ENCODE peak calls at places on chromosomes 7 and 10, in five cellular contexts. P is cardiac muscle cell, H is spleen, G is fibroblast of lung, K is tibial artery. F is an unnamed sample.

GRCh38 chr7:30764030-30764991 is 6.9 kb upstream of the MINDY4 start:
- DNase-seq in G (peak; percentile 82), P (peak; percentile 99), K (no peak), H (no peak), F (no peak)

GRCh38 chr10:121459765-121460453 is 138.3 kb downstream of the FGFR2 start:
- DNase-seq in H (no peak), K (no peak), G (no peak), P (peak; percentile 36), F (no peak)

GRCh38 chr10:86523348-86523747 is 1.8 kb upstream of the WAPL start:
- DNase-seq in G (no peak), P (no peak), H (no peak), K (no peak), F (no peak)

GRCh38 chr7:80133361-80134104 is 1.1 kb upstream of the GNAI1 start:
- DNase-seq in G (no peak), P (no peak), H (no peak), K (no peak), F (no peak)

GRCh38 chr10:124665558-124665957 is 78.6 kb downstream of the FAM53B start:
- DNase-seq in G (no peak), H (no peak), P (no peak), K (no peak), F (no peak)

GRCh38 chr7:21869785-21870402 is 75.8 kb downstream of the CDCA7L start:
- DNase-seq in P (peak; percentile 30), H (no peak), G (no peak), K (no peak), F (no peak)

GRCh38 chr7:51226042-51226755 is 90.4 kb downstream of the COBL start:
- DNase-seq in P (no peak), K (no peak), G (no peak), H (no peak), F (no peak)

GRCh38 chr7:39098506-39098905 is 120.8 kb downstream of the POU6F2 start:
- DNase-seq in K (no peak), H (no peak), G (no peak), P (no peak), F (no peak)

GRCh38 chr10:29736325-29737208 is 101.8 kb upstream of the SVIL start:
- DNase-seq in G (peak; percentile 59), K (peak; percentile 62), P (peak; percentile 56), H (peak; percentile 88), F (peak; percentile 77)

GRCh38 chr7:48742046-48742445 is 182.3 kb upstream of the CDC14C start:
- DNase-seq in G (no peak), H (no peak), K (no peak), P (no peak), F (no peak)

GRCh38 chr10:102596506-102596971 is 47.7 kb upstream of the TRIM8 start:
- DNase-seq in P (peak; percentile 76), H (no peak), G (peak; percentile 54), K (no peak), F (peak; percentile 61)

GRCh38 chr10:59843733-59844132 is 62.6 kb downstream of the CCDC6 start:
- DNase-seq in G (no peak), H (no peak), K (no peak), P (no peak), F (no peak)

GRCh38 chr7:128215281-128215680 is 25.8 kb upstream of the LEP start:
- DNase-seq in K (no peak), P (peak; percentile 87), G (peak; percentile 89), H (no peak), F (no peak)

GRCh38 chr7:42692609-42693008 is 219.3 kb downstream of the C7orf25 start:
- DNase-seq in P (peak; percentile 50), K (no peak), G (peak; percentile 32), H (no peak), F (no peak)

GRCh38 chr7:70383947-70384475 is 747.9 kb upstream of the GALNT17 start:
- DNase-seq in P (no peak), G (no peak), K (no peak), H (no peak), F (no peak)

GRCh38 chr7:92404170-92404614 is 43.1 kb upstream of the GATAD1 start:
- DNase-seq in P (peak; percentile 10), K (no peak), H (no peak), G (no peak), F (no peak)

GRCh38 chr10:119724630-119725549 is 960 bp upstream of the INPP5F start:
- DNase-seq in K (no peak), G (peak; percentile 36), P (peak; percentile 17), H (no peak), F (peak; percentile 26)

GRCh38 chr7:95342642-95343252 is 18.4 kb upstream of the PON1 start:
- DNase-seq in P (peak; percentile 17), K (no peak), G (no peak), H (no peak), F (no peak)

GRCh38 chr7:80428161-80429054 is 83.5 kb downstream of the GNAT3 start:
- DNase-seq in G (peak; percentile 82), H (no peak), P (peak; percentile 84), K (no peak), F (peak; percentile 33)

GRCh38 chr10:31620236-31621151 is 301.5 kb downstream of the ZEB1 start:
- DNase-seq in K (peak; percentile 81), P (peak; percentile 68), H (peak; percentile 72), G (peak; percentile 57), F (no peak)

GRCh38 chr7:144027070-144027469 is 21.7 kb upstream of the OR2A5 start:
- DNase-seq in G (peak; percentile 73), P (peak; percentile 73), K (no peak), H (no peak), F (no peak)

GRCh38 chr7:55438085-55438764 is 73.1 kb downstream of the LANCL2 start:
- DNase-seq in K (no peak), P (no peak), H (no peak), G (no peak), F (no peak)

GRCh38 chr10:30463944-30464451 is 30.0 kb downstream of the MAP3K8 start:
- DNase-seq in H (no peak), K (no peak), P (no peak), G (no peak), F (no peak)

GRCh38 chr7:17680943-17681351 is 259.3 kb downstream of the SNX13 start:
- DNase-seq in K (no peak), H (no peak), P (peak; percentile 70), G (peak; percentile 73), F (no peak)

GRCh38 chr7:118239014-118239413 is 14.5 kb downstream of the ANKRD7 start:
- DNase-seq in K (no peak), H (no peak), G (no peak), P (no peak), F (no peak)

GRCh38 chr7:10412426-10413019 is 561.1 kb upstream of the PHF14 start:
- DNase-seq in G (peak; percentile 65), K (no peak), P (peak; percentile 45), H (no peak), F (peak; percentile 51)
- TF ChIP-seq CTCF in G (peak; percentile 15), K (peak; percentile 57), P (peak; percentile 54), H (no peak), F (peak; percentile 80)

GRCh38 chr10:96233959-96234358 is 37.4 kb downstream of the BLNK start:
- DNase-seq in H (no peak), P (no peak), G (no peak), K (no peak), F (no peak)
- H3K4me1 ChIP-seq in H (peaks cover 81% of the 10 kb centered on the region), P (peaks cover 4% of the 10 kb centered on the region), G (no peaks in the 10 kb centered on the region), K (no peaks in the 10 kb centered on the region), F (peaks cover 16% of the 10 kb centered on the region)

GRCh38 chr7:64559206-64559605 is 3.7 kb downstream of the ZNF680 start:
- DNase-seq in H (no peak), K (peak; percentile 32), P (peak; percentile 65), G (peak; percentile 17), F (peak; percentile 63)
- H3K4me3 ChIP-seq in H (no peak overlapping the region), K (peak overlapping the region; percentile 11), P (no peak overlapping the region), G (no peak overlapping the region), F (no peak overlapping the region)

GRCh38 chr10:63887026-63887589 is 365.9 kb downstream of the REEP3 start:
- DNase-seq in H (no peak), G (no peak), K (no peak), P (peak; percentile 5), F (peak; percentile 45)
- TF ChIP-seq CTCF in H (no peak), G (no peak), K (no peak), P (peak; percentile 4), F (peak; percentile 15)

GRCh38 chr7:107032720-107033438 is 11.6 kb upstream of the PRKAR2B start:
- DNase-seq in G (no peak), K (no peak), H (no peak), P (no peak), F (no peak)

GRCh38 chr7:107027208-107027607 is 17.3 kb upstream of the PRKAR2B start:
- DNase-seq in K (no peak), H (no peak), G (no peak), P (no peak), F (no peak)

GRCh38 chr7:107029061-107029763 is 15.3 kb upstream of the PRKAR2B start:
- DNase-seq in P (no peak), H (no peak), G (no peak), K (no peak), F (no peak)

GRCh38 chr7:107032050-107032449 is 12.5 kb upstream of the PRKAR2B start:
- DNase-seq in K (no peak), G (no peak), H (no peak), P (no peak), F (no peak)

GRCh38 chr7:107029764-107030286 is 14.7 kb upstream of the PRKAR2B start:
- DNase-seq in G (no peak), K (no peak), P (no peak), H (no peak), F (no peak)
- H3K4me1 ChIP-seq in G (peaks cover 2% of the 10 kb centered on the region), K (no peaks in the 10 kb centered on the region), P (peaks cover 34% of the 10 kb centered on the region), H (peaks cover 22% of the 10 kb centered on the region), F (no peaks in the 10 kb centered on the region)

GRCh38 chr10:80197972-80198591 is 7.3 kb downstream of the ANXA11 start:
- DNase-seq in K (no peak), P (no peak), G (no peak), H (no peak), F (no peak)
- H3K4me3 ChIP-seq in K (no peak overlapping the region), P (no peak overlapping the region), G (no peak overlapping the region), H (no peak overlapping the region), F (no peak overlapping the region)

DNA sequence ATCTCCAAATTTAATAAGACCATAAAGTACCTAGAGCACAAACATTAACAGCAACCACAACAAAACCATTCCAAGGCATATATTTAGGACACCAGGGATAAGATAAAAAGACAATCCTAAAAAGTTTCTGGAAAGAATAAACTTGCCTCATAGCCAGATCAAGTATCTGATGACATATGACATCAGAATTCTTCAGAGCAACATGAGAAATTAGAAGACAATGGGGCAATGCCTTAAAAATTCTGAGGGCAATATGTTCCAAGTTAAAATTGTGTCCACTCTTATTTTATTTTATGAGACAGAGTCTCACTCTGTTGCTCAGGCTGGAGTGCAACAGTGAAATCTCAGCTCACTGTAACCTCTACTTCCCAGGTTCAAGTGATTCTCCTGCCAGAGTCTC is 2.8 kb downstream of the EFCAB10 start:
- DNase-seq in G (no peak), K (no peak), P (no peak), H (no peak), F (no peak)
- TF ChIP-seq CTCF in G (no peak), K (no peak), P (no peak), H (no peak), F (no peak)

DNA sequence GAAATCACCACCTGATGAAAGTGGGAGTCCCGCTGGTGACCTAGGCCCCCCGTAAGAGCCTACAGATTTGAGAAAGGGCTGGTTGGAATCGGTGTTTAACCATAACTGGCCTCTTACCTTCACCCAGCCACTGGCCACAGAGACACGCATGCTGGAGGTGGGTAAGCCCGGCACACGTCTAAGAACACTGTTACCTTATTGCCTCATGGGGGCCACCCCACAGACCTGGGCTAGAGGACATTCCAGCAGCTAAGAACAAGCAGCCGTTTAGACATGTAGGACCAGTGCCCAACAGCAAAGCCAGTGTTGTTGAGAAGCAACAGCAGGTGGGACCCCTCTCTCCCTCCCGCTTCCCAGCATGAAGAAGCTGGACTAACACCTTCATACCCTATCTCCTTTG is 2.5 kb upstream of the GDF2 start:
- DNase-seq in G (no peak), K (no peak), H (no peak), P (no peak), F (no peak)
- H3K4me1 ChIP-seq in G (no peaks in the 10 kb centered on the region), K (no peaks in the 10 kb centered on the region), H (no peaks in the 10 kb centered on the region), P (peaks cover 39% of the 10 kb centered on the region), F (peaks cover 19% of the 10 kb centered on the region)

F was measured in body of pancreas.